ENCODE peak calls at places on chromosomes 1 and 21, in nine cellular contexts. U is sigmoid colon, G is A549, P is GM23248, C is fibroblast of lung, L is heart right ventricle, T is HCT116, K is heart left ventricle, Y is mesendoderm. I is an unnamed sample.

GRCh38 chr1:193676996-193677569 is 490.7 kb upstream of the B3GALT2 start:
- DNase-seq in Y (no peak), T (no peak), K (no peak), L (no peak), U (no peak), C (no peak), P (no peak), G (no peak), I (no peak)

GRCh38 chr21:21159253-21159899 is 161.2 kb downstream of the NCAM2 start:
- DNase-seq in C (peak), Y (no peak), T (no peak), P (peak), L (no peak), G (no peak), K (no peak), U (no peak), I (no peak)

GRCh38 chr1:226690460-226690982 is 48.6 kb downstream of the ITPKB start:
- DNase-seq in L (no peak), G (no peak), T (no peak), U (peak), C (no peak), P (no peak), Y (no peak), K (no peak), I (no peak)

GRCh38 chr1:100657876-100658715 is 61.4 kb upstream of the VCAM1 start:
- DNase-seq in T (no peak), Y (no peak), U (no peak), K (no peak), P (no peak), L (no peak), G (no peak), C (no peak), I (no peak)

GRCh38 chr1:190175320-190175719 is 302.3 kb downstream of the BRINP3 start:
- DNase-seq in U (no peak), T (no peak), L (no peak), G (no peak), P (no peak), Y (no peak), C (peak), K (no peak), I (no peak)

GRCh38 chr1:153040950-153041631 is at the start of gene SPRR2D:
- DNase-seq in G (no peak), U (no peak), Y (no peak), L (no peak), T (peak), K (no peak), C (no peak), P (no peak), I (no peak)

GRCh38 chr1:220271706-220272046 is 577 bp downstream of the RAB3GAP2 start:
- DNase-seq in L (no peak), G (peak), P (peak), K (no peak), U (no peak), C (no peak), Y (peak), T (peak), I (no peak)

GRCh38 chr1:230781596-230781995 is 34.4 kb downstream of the CAPN9 start:
- DNase-seq in P (no peak), K (no peak), T (no peak), U (no peak), C (no peak), Y (no peak), L (no peak), G (no peak), I (no peak)

GRCh38 chr21:15051652-15052554 is 12.9 kb downstream of the NRIP1 start:
- DNase-seq in P (no peak), K (no peak), Y (peak), U (no peak), C (no peak), L (no peak), T (no peak), G (no peak), I (no peak)

GRCh38 chr1:199218065-199218464 is 579.2 kb downstream of the PTPRC start:
- DNase-seq in T (no peak), U (no peak), G (no peak), L (no peak), C (no peak), P (no peak), K (no peak), Y (peak), I (no peak)

GRCh38 chr1:118028267-118028666 is 98.7 kb downstream of the WDR3 start:
- DNase-seq in T (no peak), P (no peak), K (no peak), C (no peak), L (no peak), Y (no peak), U (no peak), G (no peak), I (no peak)

GRCh38 chr1:44724408-44725308 is 6.3 kb downstream of the RNU5D-1 start:
- DNase-seq in Y (no peak), L (no peak), G (no peak), P (no peak), T (no peak), K (no peak), C (no peak), U (no peak), I (no peak)

GRCh38 chr21:46469275-46469674 is 10.6 kb downstream of the DIP2A start:
- DNase-seq in U (no peak), C (no peak), K (no peak), T (no peak), L (no peak), P (no peak), Y (no peak), G (no peak), I (no peak)

GRCh38 chr1:218946147-218946546 is 227.5 kb upstream of the LYPLAL1 start:
- DNase-seq in G (no peak), L (no peak), Y (no peak), C (no peak), U (no peak), K (no peak), P (no peak), T (no peak), I (no peak)

GRCh38 chr1:149986486-149987296 is 23.8 kb downstream of the OTUD7B start:
- DNase-seq in T (no peak), L (no peak), C (peak), Y (peak), P (peak), K (no peak), U (no peak), G (no peak), I (no peak)

GRCh38 chr1:42682739-42683529 is 716 bp downstream of the YBX1 start:
- DNase-seq in G (peak), T (peak), K (peak), C (peak), P (peak), Y (peak), U (peak), L (peak), I (no peak)

GRCh38 chr1:79264975-79265818 is 258.7 kb upstream of the ADGRL4 start:
- DNase-seq in Y (no peak), K (no peak), U (no peak), G (no peak), C (no peak), L (no peak), P (no peak), T (no peak), I (no peak)
- H3K27ac ChIP-seq in Y (no peak), K (no peak), U (no peak), G (no peak), C (no peak), L (no peak), P (no peak), T (no peak), I (no peak)

GRCh38 chr21:43321611-43322010 is 105.3 kb downstream of the SIK1 start:
- DNase-seq in L (peak), P (no peak), C (no peak), U (no peak), K (no peak), G (no peak), Y (no peak), T (no peak), I (no peak)

GRCh38 chr21:43322311-43322710 is 104.6 kb downstream of the SIK1 start:
- DNase-seq in L (peak), U (no peak), C (no peak), Y (no peak), K (no peak), G (no peak), P (no peak), T (no peak), I (no peak)

GRCh38 chr21:43320526-43320925 is 106.4 kb downstream of the SIK1 start:
- DNase-seq in G (no peak), K (no peak), C (peak), Y (no peak), U (no peak), L (no peak), T (no peak), P (no peak), I (no peak)

GRCh38 chr21:43322805-43323204 is 104.1 kb downstream of the SIK1 start:
- DNase-seq in P (peak), G (no peak), K (no peak), T (no peak), Y (no peak), C (no peak), U (no peak), L (peak), I (no peak)

GRCh38 chr21:43321111-43321510 is 105.8 kb downstream of the SIK1 start:
- DNase-seq in P (peak), Y (no peak), L (no peak), G (no peak), K (no peak), C (peak), U (no peak), T (no peak), I (no peak)
- H3K27ac ChIP-seq in P (no peak), Y (no peak), L (no peak), G (peak), K (no peak), C (no peak), U (no peak), T (no peak), I (no peak)

DNA sequence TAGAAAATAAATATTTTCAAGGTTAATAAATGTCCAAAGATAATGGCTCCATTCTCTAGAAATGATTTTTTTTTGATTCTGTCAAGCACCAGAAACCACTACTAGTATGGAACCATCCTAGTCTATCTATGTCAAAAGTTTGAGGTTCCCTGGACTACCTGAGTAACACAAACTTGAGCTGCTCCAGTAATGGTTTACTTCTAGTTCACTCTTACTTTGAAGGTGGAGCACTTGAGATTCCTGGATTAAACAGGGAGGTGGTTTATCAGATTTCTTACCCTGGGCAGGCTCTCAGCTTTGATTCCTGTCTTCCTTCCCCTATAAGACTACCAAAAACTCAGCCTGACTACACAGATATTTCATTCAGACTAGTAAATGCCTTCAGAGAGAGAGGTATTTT is 23.6 kb downstream of the PHC2 start:
- DNase-seq in P (no peak), K (no peak), U (no peak), T (no peak), L (no peak), C (no peak), Y (no peak), G (no peak), I (no peak)
- H3K27ac ChIP-seq in P (no peak), K (peak), U (no peak), T (no peak), L (peak), C (no peak), Y (no peak), G (no peak), I (no peak)

GRCh38 chr1:215631489-215631888 is 64.4 kb downstream of the KCTD3 start:
- DNase-seq in K (peak), P (peak), T (no peak), Y (no peak), C (no peak), U (no peak), G (no peak), L (peak), I (no peak)

GRCh38 chr1:215640429-215641148 is 73.5 kb downstream of the KCTD3 start:
- DNase-seq in U (no peak), K (no peak), G (no peak), T (no peak), Y (no peak), L (no peak), P (no peak), C (no peak), I (no peak)

GRCh38 chr1:215636258-215636965 is 69.3 kb downstream of the KCTD3 start:
- DNase-seq in P (peak), Y (no peak), U (peak), K (peak), C (peak), T (no peak), L (no peak), G (no peak), I (no peak)

GRCh38 chr1:215635827-215636226 is 68.7 kb downstream of the KCTD3 start:
- DNase-seq in Y (no peak), U (no peak), K (no peak), P (peak), L (no peak), G (no peak), T (no peak), C (no peak), I (no peak)

DNA sequence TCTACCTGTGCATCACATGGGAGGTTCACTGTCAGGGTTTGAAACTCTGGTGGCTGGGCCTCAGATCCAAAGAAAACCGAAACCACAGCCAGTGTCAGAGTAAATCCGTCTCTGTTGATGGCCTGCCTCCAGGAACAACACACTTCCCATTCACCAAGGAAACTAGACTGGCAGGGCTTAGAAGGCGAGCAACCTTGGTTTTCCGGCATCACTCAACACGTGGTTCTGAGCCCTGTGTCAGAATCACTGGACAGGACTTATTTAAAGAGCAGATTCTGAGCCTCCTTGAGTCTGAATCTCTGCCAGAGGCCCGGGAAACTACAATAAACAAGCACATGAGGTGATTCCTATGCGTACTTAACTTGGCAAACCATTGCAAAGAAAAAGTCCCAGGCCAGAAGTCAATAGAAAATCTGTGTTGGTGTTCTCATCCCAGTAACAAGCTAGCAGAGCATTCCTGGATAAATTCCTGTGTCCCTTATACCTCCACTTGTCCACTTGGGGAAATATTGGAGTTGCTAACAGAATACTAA is 70.0 kb downstream of the KCTD3 start:
- DNase-seq in Y (no peak), L (no peak), P (peak), K (peak), T (no peak), G (peak), U (peak), C (peak), I (no peak)
- H3K27ac ChIP-seq in Y (no peak), L (no peak), P (peak), K (no peak), T (no peak), G (no peak), U (peak), C (peak), I (no peak)

DNA sequence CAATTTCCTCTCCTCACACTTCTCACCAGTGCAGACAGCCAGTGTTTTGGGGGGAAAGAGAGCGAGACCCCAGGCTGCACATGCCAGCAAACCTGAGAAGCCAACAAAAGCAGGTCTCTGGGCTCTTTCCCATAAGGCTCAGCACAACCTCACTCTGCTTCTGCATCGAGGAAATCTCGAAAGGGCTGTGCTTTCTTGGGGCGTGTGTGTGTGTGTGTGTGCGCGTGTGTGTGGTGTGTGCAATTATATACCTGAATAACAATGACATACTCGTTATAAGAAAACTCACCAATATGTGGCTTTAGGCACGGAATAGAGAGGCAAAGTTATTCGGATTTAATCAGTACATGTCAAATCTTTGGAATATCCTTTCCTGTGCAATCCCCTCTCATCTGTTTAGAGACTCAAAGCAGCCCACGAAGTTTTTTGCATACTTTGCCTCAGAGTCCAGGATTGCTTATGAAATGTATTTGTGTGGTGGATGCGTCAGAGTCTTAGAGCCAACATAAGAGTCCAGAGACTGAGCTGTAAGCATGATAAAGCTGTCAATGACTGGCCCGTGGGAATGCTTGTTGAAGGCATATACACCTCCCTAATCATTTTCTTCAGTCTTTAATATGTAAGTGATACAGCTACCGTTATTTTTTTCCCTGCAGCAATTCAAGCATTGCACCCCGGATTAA is 2.2 kb downstream of the KCNJ15 start:
- DNase-seq in C (peak), P (peak), Y (no peak), T (no peak), L (no peak), G (peak), K (no peak), U (no peak), I (no peak)
- H3K27ac ChIP-seq in C (peak), P (no peak), Y (no peak), T (no peak), L (no peak), G (peak), K (no peak), U (no peak), I (no peak)

GRCh38 chr21:17758703-17759102 is 60.5 kb downstream of the C21orf91 start:
- DNase-seq in P (no peak), C (no peak), Y (no peak), L (no peak), U (no peak), T (no peak), G (no peak), K (no peak), I (no peak)

GRCh38 chr21:17753736-17754135 is 65.4 kb downstream of the C21orf91 start:
- DNase-seq in C (no peak), T (no peak), L (no peak), Y (no peak), G (no peak), U (no peak), K (no peak), P (no peak), I (no peak)

GRCh38 chr21:17752171-17752570 is 67.0 kb downstream of the C21orf91 start:
- DNase-seq in G (no peak), P (no peak), L (no peak), T (no peak), U (no peak), Y (no peak), C (no peak), K (no peak), I (no peak)

GRCh38 chr21:17759546-17760178 is 59.5 kb downstream of the C21orf91 start:
- DNase-seq in G (no peak), K (no peak), L (no peak), P (no peak), T (no peak), U (no peak), Y (no peak), C (no peak), I (no peak)

GRCh38 chr21:17757671-17758070 is 61.5 kb downstream of the C21orf91 start:
- DNase-seq in T (no peak), P (no peak), K (no peak), U (no peak), C (no peak), Y (no peak), L (no peak), G (no peak), I (no peak)
- H3K27ac ChIP-seq in T (no peak), P (no peak), K (no peak), U (no peak), C (no peak), Y (no peak), L (no peak), G (no peak), I (no peak)

GRCh38 chr1:75785320-75785963 is 614 bp upstream of the RABGGTB start:
- DNase-seq in Y (no peak), G (no peak), C (no peak), U (no peak), P (no peak), L (no peak), K (no peak), T (no peak), I (no peak)

GRCh38 chr1:75787524-75787923 is 1.5 kb downstream of the RABGGTB start:
- DNase-seq in C (no peak), Y (no peak), K (no peak), U (no peak), G (no peak), L (no peak), P (peak), T (no peak), I (no peak)

GRCh38 chr1:75786901-75787455 is 922 bp downstream of the RABGGTB start:
- DNase-seq in C (no peak), G (no peak), L (no peak), K (no peak), U (no peak), Y (no peak), T (no peak), P (peak), I (no peak)

GRCh38 chr1:75791022-75791421 is 5.0 kb downstream of the RABGGTB start:
- DNase-seq in U (no peak), P (peak), T (no peak), L (no peak), C (peak), Y (no peak), K (no peak), G (no peak), I (no peak)

GRCh38 chr1:75785964-75786853 is at the start of gene RABGGTB:
- DNase-seq in P (peak), K (peak), G (peak), T (peak), L (peak), C (peak), U (peak), Y (peak), I (peak)
- H3K27ac ChIP-seq in P (peak), K (peak), G (peak), T (peak), L (peak), C (peak), U (peak), Y (peak), I (no peak)

DNA sequence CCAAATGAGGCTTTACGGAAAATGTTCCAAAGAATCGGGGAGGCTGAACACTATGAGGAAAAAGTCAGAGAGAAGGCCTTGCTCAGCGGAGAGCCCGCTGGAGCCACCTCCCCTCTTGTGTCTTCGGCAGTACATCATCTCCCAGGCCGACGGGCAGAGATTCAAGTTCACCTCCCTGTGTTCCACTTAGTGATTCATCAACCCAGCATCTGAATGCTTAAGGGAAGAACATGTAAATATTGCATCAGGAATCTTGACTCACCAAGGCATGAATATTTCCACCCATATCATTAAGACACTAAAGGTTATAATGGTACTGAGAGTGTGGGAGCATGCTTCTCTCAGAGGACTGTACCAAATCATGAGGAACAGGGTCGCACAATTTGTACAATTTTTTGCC is 172.5 kb downstream of the ST6GALNAC5 start:
- DNase-seq in G (peak), P (peak), Y (peak), K (no peak), T (peak), L (no peak), C (peak), U (peak), I (no peak)
- H3K27ac ChIP-seq in G (peak), P (peak), Y (no peak), K (no peak), T (no peak), L (no peak), C (no peak), U (no peak), I (no peak)

GRCh38 chr1:202220733-202221132 is 27.1 kb downstream of the LGR6 start:
- DNase-seq in K (no peak), G (no peak), T (no peak), U (no peak), L (no peak), P (no peak), C (no peak), Y (no peak), I (no peak)

GRCh38 chr1:202224453-202224852 is 30.9 kb downstream of the LGR6 start:
- DNase-seq in C (no peak), U (no peak), K (no peak), Y (no peak), T (no peak), G (no peak), L (no peak), P (no peak), I (no peak)

GRCh38 chr1:202223110-202223834 is 29.7 kb downstream of the LGR6 start:
- DNase-seq in Y (no peak), G (no peak), U (no peak), T (no peak), K (no peak), P (no peak), C (no peak), L (no peak), I (no peak)

GRCh38 chr1:202225131-202225530 is 31.5 kb downstream of the LGR6 start:
- DNase-seq in P (no peak), U (no peak), G (no peak), Y (no peak), L (no peak), K (no peak), T (no peak), C (no peak), I (no peak)

GRCh38 chr1:202221911-202222909 is 28.6 kb downstream of the LGR6 start:
- DNase-seq in C (no peak), L (no peak), T (no peak), Y (no peak), U (no peak), G (no peak), K (no peak), P (no peak), I (no peak)
- H3K27ac ChIP-seq in C (no peak), L (no peak), T (no peak), Y (no peak), U (no peak), G (peak), K (no peak), P (no peak), I (no peak)

I was measured in iPS DF 6.9.